ENCODE peak calls at places on chromosomes 7 and 10, in six cellular contexts. T is A549, H is IMR-90, O is HepG2, L is K562, F is SK-N-SH. B is an unnamed sample.

GRCh38 chr7:74355091-74355490 is 65.9 kb downstream of the CLIP2 start:
- DNase-seq in T (peak; percentile 73), H (peak; percentile 88), O (peak; percentile 20), L (peak; percentile 72), F (no peak), B (peak; percentile 75)

GRCh38 chr7:102892631-102893278 is 20.0 kb upstream of the LRRC17 start:
- DNase-seq in T (no peak), H (no peak), O (no peak), L (no peak), F (no peak), B (no peak)

GRCh38 chr10:97333351-97333600 is 1.3 kb downstream of the FRAT2 start:
- DNase-seq in T (peak; percentile 47), H (peak; percentile 36), O (no peak), L (peak; percentile 69), F (peak; percentile 58), B (no peak)

GRCh38 chr7:75723444-75723843 is 15.3 kb downstream of the HIP1 start:
- DNase-seq in T (no peak), H (no peak), O (no peak), L (no peak), F (no peak), B (no peak)

GRCh38 chr7:31687024-31687423 is at the start of gene PPP1R17:
- DNase-seq in T (no peak), H (no peak), O (no peak), L (peak; percentile 12), F (peak; percentile 57), B (no peak)

GRCh38 chr10:72088879-72089585 is 681 bp upstream of the SPOCK2 start:
- DNase-seq in T (no peak), H (no peak), O (peak; percentile 42), L (no peak), F (no peak), B (no peak)

GRCh38 chr7:106369349-106369748 is 84.6 kb upstream of the NAMPT start:
- DNase-seq in T (no peak), H (peak; percentile 72), O (no peak), L (no peak), F (no peak), B (no peak)

GRCh38 chr7:99380823-99381663 is 6.5 kb downstream of the ARPC1B start:
- DNase-seq in T (no peak), H (no peak), O (peak; percentile 72), L (no peak), F (peak; percentile 30), B (no peak)

GRCh38 chr7:149285581-149285975 is 23.6 kb downstream of the ZNF783 start:
- DNase-seq in T (peak; percentile 15), H (peak; percentile 11), O (no peak), L (peak; percentile 26), F (peak; percentile 78), B (no peak)

GRCh38 chr10:62046522-62047239 is 145.2 kb downstream of the ARID5B start:
- DNase-seq in T (no peak), H (peak; percentile 47), O (peak; percentile 67), L (no peak), F (no peak), B (no peak)

GRCh38 chr10:73517166-73517888 is 21.5 kb upstream of the PPP3CB start:
- DNase-seq in T (no peak), H (peak; percentile 51), O (no peak), L (peak; percentile 80), F (no peak), B (no peak)

GRCh38 chr10:61464461-61465215 is 11.5 kb upstream of the TMEM26 start:
- DNase-seq in T (no peak), H (peak; percentile 88), O (no peak), L (no peak), F (no peak), B (no peak)

GRCh38 chr10:104256335-104257080 is 1.8 kb downstream of the GSTO1 start:
- DNase-seq in T (no peak), H (no peak), O (peak; percentile 63), L (no peak), F (peak; percentile 23), B (no peak)

GRCh38 chr10:56633876-56634452 is 272.9 kb upstream of the ZWINT start:
- DNase-seq in T (no peak), H (no peak), O (no peak), L (no peak), F (no peak), B (no peak)

GRCh38 chr10:43943825-43944360 is 295.2 kb upstream of the ZNF32 start:
- DNase-seq in T (no peak), H (no peak), O (no peak), L (no peak), F (no peak), B (no peak)

GRCh38 chr7:134246347-134246746 is 70.4 kb downstream of the SLC35B4 start:
- DNase-seq in T (no peak), H (no peak), O (no peak), L (no peak), F (no peak), B (no peak)
- TF ChIP-seq RAD21 in T (no peak), H (no peak), O (no peak), L (no peak), F (no peak), B (no peak)

GRCh38 chr10:113087082-113088029 is 137.3 kb downstream of the TCF7L2 start:
- DNase-seq in T (peak; percentile 98), H (peak; percentile 100), O (peak; percentile 96), L (peak; percentile 76), F (no peak), B (peak; percentile 100)
- TF ChIP-seq RAD21 in T (peak; percentile 34), H (no peak), O (no peak), L (no peak), F (no peak), B (no peak)

GRCh38 chr10:32983333-32983909 is 25.4 kb upstream of the ITGB1 start:
- DNase-seq in T (peak; percentile 88), H (peak; percentile 97), O (peak; percentile 77), L (no peak), F (peak; percentile 46), B (peak; percentile 84)
- TF ChIP-seq RAD21 in T (no peak), H (peak; percentile 22), O (no peak), L (no peak), F (no peak), B (peak; percentile 36)

GRCh38 chr10:31317652-31318381 is 1.2 kb upstream of the ZEB1 start:
- DNase-seq in T (no peak), H (no peak), O (no peak), L (no peak), F (no peak), B (no peak)
- TF ChIP-seq RAD21 in T (no peak), H (peak; percentile 14), O (no peak), L (no peak), F (no peak), B (no peak)

GRCh38 chr10:102644646-102645387 is 538 bp downstream of the TRIM8 start:
- DNase-seq in T (peak; percentile 90), H (peak; percentile 68), O (peak; percentile 70), L (peak; percentile 61), F (peak; percentile 79), B (peak; percentile 80)
- TF ChIP-seq RAD21 in T (peak; percentile 28), H (peak; percentile 63), O (peak; percentile 89), L (peak; percentile 31), F (peak; percentile 56), B (no peak)

DNA sequence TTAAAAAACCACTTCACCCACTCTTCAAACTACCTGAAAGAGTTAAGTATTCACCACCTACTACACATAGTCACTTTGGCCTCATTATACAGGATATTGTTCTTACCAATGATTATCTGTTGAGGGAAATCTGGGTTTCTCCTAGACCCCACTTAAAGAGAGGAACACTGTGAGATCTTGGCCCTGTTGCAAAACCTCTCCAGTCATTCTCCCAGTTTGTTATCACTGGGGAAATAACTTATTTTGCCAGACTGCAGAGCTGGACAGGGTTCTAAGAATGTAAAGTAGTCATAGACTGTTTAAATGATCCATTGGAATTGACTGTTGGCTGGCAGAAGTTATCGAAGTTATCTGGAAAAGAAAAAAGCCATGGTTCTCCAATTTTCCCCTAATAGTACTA is 143.8 kb downstream of the HGF start:
- DNase-seq in T (no peak), H (peak; percentile 65), O (no peak), L (no peak), F (no peak), B (no peak)
- TF ChIP-seq RAD21 in T (no peak), H (no peak), O (no peak), L (no peak), F (no peak), B (no peak)

DNA sequence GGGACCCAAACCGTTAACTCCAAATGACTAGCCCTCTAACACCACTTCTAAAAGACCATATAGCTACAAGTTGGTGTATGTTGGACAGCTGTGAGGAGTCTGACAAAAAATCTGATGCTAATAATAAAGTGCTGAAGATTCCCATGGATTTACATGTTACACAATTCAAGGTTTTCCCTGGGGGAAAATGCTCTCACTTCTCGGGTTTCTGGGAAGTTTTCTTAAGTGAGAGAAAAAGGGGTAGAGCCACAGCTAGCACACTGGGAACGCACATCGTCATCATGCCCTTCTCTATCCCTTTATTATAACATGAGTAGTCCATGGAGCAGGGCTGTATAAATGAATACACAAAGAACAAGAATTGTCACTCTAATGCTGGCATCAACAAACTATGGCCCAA is 162.1 kb downstream of the CHCHD3 start:
- DNase-seq in T (no peak), H (no peak), O (no peak), L (no peak), F (no peak), B (no peak)
- TF ChIP-seq RAD21 in T (no peak), H (no peak), O (no peak), L (no peak), F (no peak), B (no peak)

GRCh38 chr10:82190432-82191260 is 315.7 kb downstream of the NRG3 start:
- DNase-seq in T (no peak), H (no peak), O (no peak), L (no peak), F (no peak), B (no peak)
- TF ChIP-seq RAD21 in T (no peak), H (no peak), O (no peak), L (no peak), F (no peak), B (no peak)

GRCh38 chr7:157550300-157551275 is 213.8 kb downstream of the DNAJB6 start:
- DNase-seq in T (no peak), H (no peak), O (no peak), L (no peak), F (no peak), B (no peak)
- TF ChIP-seq RAD21 in T (no peak), H (no peak), O (no peak), L (no peak), F (no peak), B (no peak)

GRCh38 chr10:17913604-17914003 is 38.1 kb upstream of the SLC39A12 start:
- DNase-seq in T (no peak), H (no peak), O (no peak), L (no peak), F (no peak), B (no peak)
- TF ChIP-seq RAD21 in T (no peak), H (no peak), O (no peak), L (no peak), F (no peak), B (no peak)